ENCODE peak calls at places on chromosome 1, in six cellular contexts. J is GM06990; X is GM18507; U is SK-N-SH; O is activated CD8-positive, alpha-beta memory T cell treated with anti-CD3 and anti-CD28 coated beads for 1 hour; G is HCEC 1CT. B is an unnamed sample.

GRCh38 chr1:111596499-111596898 is 23.1 kb upstream of the RAP1A start:
- DNase-seq in J (no peak), X (no peak), U (no peak), O (peak; percentile 36), G (no peak), B (no peak)

GRCh38 chr1:36150296-36151132 is 1.2 kb upstream of the TRAPPC3 start:
- DNase-seq in J (peak; percentile 80), X (peak; percentile 44), U (peak; percentile 84), O (peak; percentile 55), G (peak; percentile 97), B (peak; percentile 72)

GRCh38 chr1:29569971-29570634 is 333.8 kb downstream of the PTPRU start:
- DNase-seq in J (no peak), X (no peak), U (no peak), O (no peak), G (no peak), B (no peak)

GRCh38 chr1:205241366-205242030 is 13.8 kb downstream of the TMCC2 start:
- DNase-seq in J (no peak), X (no peak), U (no peak), O (no peak), G (no peak), B (no peak)

GRCh38 chr1:42833981-42834380 is 12.4 kb upstream of the ZNF691 start:
- DNase-seq in J (no peak), X (no peak), U (no peak), O (no peak), G (no peak), B (no peak)

GRCh38 chr1:90135306-90135705 is 140.4 kb downstream of the ZNF326 start:
- DNase-seq in J (no peak), X (no peak), U (no peak), O (no peak), G (no peak), B (no peak)

GRCh38 chr1:228211871-228212414 is 4.1 kb downstream of the OBSCN start:
- DNase-seq in J (no peak), X (no peak), U (no peak), O (no peak), G (no peak), B (no peak)

GRCh38 chr1:92790081-92790480 is 5.2 kb upstream of the EVI5 start:
- DNase-seq in J (no peak), X (no peak), U (no peak), O (no peak), G (no peak), B (no peak)

GRCh38 chr1:202131956-202132821 is 9.5 kb downstream of the GPR37L1 start:
- DNase-seq in J (no peak), X (no peak), U (peak; percentile 19), O (no peak), G (no peak), B (no peak)

B was measured in endothelial cell.